ENCODE peak calls at places on chromosome 1, in nine cellular contexts. A, B, Y, N, V, S, O, J and I are unnamed samples.

GRCh38 chr1:5459839-5460238 is 532.4 kb downstream of the NPHP4 start:
- DNase-seq in A (no peak), B (no peak), Y (no peak), N (no peak), V (no peak), S (no peak), O (no peak), J (no peak), I (no peak)

GRCh38 chr1:93848352-93848883 is 30.6 kb downstream of the DNTTIP2 start:
- DNase-seq in A (no peak), B (no peak), Y (no peak), N (no peak), V (no peak), S (no peak), O (no peak), J (no peak), I (no peak)

GRCh38 chr1:204130989-204131892 is 20.6 kb downstream of the ETNK2 start:
- DNase-seq in A (peak), B (no peak), Y (peak), N (no peak), V (no peak), S (no peak), O (peak), J (no peak), I (no peak)

GRCh38 chr1:9249534-9250335 is 15.2 kb downstream of the H6PD start:
- DNase-seq in A (peak), B (peak), Y (no peak), N (peak), V (peak), S (no peak), O (peak), J (peak), I (peak)

GRCh38 chr1:26031196-26031902 is 9.8 kb downstream of the EXTL1 start:
- DNase-seq in A (no peak), B (no peak), Y (no peak), N (peak), V (no peak), S (no peak), O (no peak), J (no peak), I (no peak)

GRCh38 chr1:239914827-239915231 is 176.9 kb upstream of the FMN2 start:
- DNase-seq in A (peak), B (no peak), Y (peak), N (no peak), V (no peak), S (peak), O (peak), J (no peak), I (no peak)

GRCh38 chr1:22780696-22781095 is 70.1 kb downstream of the EPHB2 start:
- DNase-seq in A (peak), B (no peak), Y (no peak), N (no peak), V (peak), S (no peak), O (no peak), J (no peak), I (no peak)

GRCh38 chr1:40182956-40183710 is 21.9 kb downstream of the RLF start:
- DNase-seq in A (no peak), B (no peak), Y (no peak), N (no peak), V (no peak), S (no peak), O (peak), J (no peak), I (no peak)

GRCh38 chr1:44630116-44630515 is 44.2 kb downstream of the TMEM53 start:
- DNase-seq in A (no peak), B (no peak), Y (no peak), N (no peak), V (no peak), S (no peak), O (no peak), J (no peak), I (no peak)

GRCh38 chr1:66253330-66253921 is 280.5 kb upstream of the SGIP1 start:
- DNase-seq in A (peak), B (no peak), Y (peak), N (no peak), V (no peak), S (no peak), O (peak), J (peak), I (no peak)

GRCh38 chr1:211613108-211613947 is 34.4 kb upstream of the SLC30A1 start:
- DNase-seq in A (peak), B (peak), Y (peak), N (no peak), V (peak), S (peak), O (peak), J (peak), I (peak)
- H3K27ac ChIP-seq in A (peak), B (peak), Y (peak), N (no peak), V (peak), S (peak), O (peak), J (peak), I (peak)

GRCh38 chr1:200684015-200684414 is 14.3 kb upstream of the DDX59 start:
- DNase-seq in A (no peak), B (no peak), Y (no peak), N (no peak), V (no peak), S (no peak), O (no peak), J (no peak), I (no peak)
- H3K27ac ChIP-seq in A (no peak), B (no peak), Y (no peak), N (no peak), V (no peak), S (no peak), O (no peak), J (no peak), I (no peak)

GRCh38 chr1:159945483-159946241 is at the start of gene IGSF9:
- DNase-seq in A (peak), B (peak), Y (no peak), N (peak), V (peak), S (no peak), O (peak), J (peak), I (peak)
- H3K27ac ChIP-seq in A (peak), B (peak), Y (no peak), N (no peak), V (peak), S (no peak), O (no peak), J (no peak), I (no peak)

DNA sequence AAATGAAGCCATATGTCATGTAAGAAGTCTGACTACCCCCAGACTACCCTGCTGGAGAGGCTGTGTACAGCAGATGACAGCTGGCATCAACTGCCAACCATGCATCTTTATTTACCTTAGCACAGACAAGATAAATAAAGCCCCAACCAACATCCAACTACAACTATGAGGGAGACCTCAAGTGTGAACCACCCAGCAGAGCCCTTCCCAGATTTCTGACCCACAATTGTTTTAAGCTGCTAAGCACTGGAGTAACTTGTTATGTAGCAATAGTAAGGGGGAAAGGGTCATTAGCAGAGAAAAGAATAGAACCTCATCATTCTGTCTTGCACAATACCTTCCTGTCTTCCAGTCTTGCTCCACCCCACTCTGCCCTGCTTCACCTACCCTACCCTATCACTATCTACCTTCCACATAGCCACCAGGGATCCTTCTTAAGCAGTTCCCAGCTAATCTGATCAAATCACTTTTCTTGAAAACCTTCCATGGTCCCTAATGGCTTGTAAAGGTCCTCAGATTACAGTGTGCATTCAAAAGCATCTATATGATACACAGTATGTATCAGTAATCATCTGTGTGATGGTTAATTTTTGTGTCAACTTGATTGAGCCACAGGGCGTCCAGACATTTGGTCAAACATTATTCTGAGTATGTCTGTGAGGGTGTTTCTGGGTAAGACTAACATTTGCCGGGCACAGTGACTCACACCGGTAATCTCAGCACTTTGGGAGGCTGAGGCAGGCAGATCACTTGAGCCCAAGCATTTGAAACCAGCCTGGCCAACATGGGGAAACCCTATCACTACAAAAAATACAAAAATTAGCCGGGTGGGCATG is 19.6 kb upstream of the RBM15 start:
- DNase-seq in A (no peak), B (no peak), Y (no peak), N (no peak), V (no peak), S (no peak), O (no peak), J (no peak), I (no peak)
- H3K27ac ChIP-seq in A (no peak), B (peak), Y (no peak), N (no peak), V (no peak), S (no peak), O (no peak), J (no peak), I (no peak)

GRCh38 chr1:205441716-205442050 is 14.2 kb downstream of the BLACAT1 start:
- DNase-seq in A (no peak), B (no peak), Y (no peak), N (no peak), V (no peak), S (no peak), O (no peak), J (no peak), I (no peak)
- H3K27ac ChIP-seq in A (no peak), B (peak), Y (no peak), N (peak), V (peak), S (peak), O (no peak), J (no peak), I (no peak)

GRCh38 chr1:229408458-229409037 is 25.3 kb downstream of the ACTA1 start:
- DNase-seq in A (no peak), B (no peak), Y (no peak), N (no peak), V (no peak), S (no peak), O (no peak), J (peak), I (peak)
- H3K27ac ChIP-seq in A (no peak), B (no peak), Y (no peak), N (no peak), V (no peak), S (no peak), O (no peak), J (peak), I (peak)

DNA sequence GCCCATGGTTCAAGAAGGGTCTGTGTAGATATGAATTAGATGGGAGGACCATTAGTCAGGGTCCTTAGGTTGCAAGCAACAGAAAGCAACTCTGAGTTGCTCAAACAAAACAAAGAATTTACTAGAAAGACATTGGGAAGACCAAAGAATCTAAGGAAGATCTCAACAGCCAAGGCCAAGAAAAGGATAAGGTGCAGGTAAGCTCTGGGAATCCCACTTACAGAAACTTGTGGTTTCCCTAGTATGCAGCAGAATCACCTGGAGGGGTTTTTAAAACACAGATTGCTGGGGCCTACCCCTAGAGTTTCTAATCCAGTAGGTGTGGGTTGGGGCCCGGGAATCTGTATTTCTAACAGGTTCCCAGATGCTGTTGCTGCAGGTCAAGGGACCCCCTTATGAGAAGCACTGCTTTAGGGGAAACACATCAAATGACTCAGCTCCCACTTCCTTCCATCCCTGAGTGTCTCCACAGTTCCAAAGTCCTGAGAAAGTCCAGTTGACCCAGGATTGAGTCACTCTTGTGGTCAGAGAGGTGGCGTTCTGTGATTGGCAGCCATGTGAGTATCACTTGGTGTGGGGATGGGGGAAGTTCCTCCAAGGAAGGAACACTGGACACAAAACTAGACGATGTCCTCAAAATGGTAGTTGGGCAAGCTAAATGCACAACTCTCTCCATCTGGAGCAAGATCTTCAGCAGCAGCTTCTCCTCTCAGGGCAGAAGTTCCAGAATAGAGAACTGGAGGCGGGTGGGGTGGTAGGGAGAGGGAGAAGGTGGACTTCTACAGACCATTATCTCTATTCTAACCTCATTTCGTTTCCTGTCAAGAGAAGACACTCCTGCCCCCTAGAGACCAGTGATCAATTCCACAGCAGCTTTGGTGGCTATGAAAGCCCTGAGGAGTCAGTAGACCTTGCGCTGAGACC is 24.2 kb upstream of the EYA3 start:
- DNase-seq in A (no peak), B (peak), Y (no peak), N (no peak), V (peak), S (no peak), O (peak), J (no peak), I (no peak)
- H3K27ac ChIP-seq in A (peak), B (peak), Y (peak), N (no peak), V (peak), S (no peak), O (peak), J (no peak), I (no peak)